ENCODE peak calls at places on chromosomes 5 and 9, in nine cellular contexts. U is NCI-H1417; P is retina; E is activated CD4-positive, alpha-beta T cell treated with anti-CD3 and anti-CD28 coated beads, Interleukin-2, amount 50 U/mL, for 1 hour; I is PC-9; S is GM04503; O is stimulated activated CD4-positive, alpha-beta T cell treated with anti-CD3 and anti-CD28 coated beads, TNF-alpha, amount 100 ng/mL, for 1 hour; K is sigmoid colon; T is GM12865. A is an unnamed sample.

GRCh38 chr5:66223637-66224036 is 79.5 kb downstream of the SREK1 start:
- DNase-seq in O (no peak), P (no peak), I (no peak), K (no peak), S (no peak), T (peak; percentile 19), U (no peak), E (no peak), A (no peak)

GRCh38 chr9:121840838-121841760 is 189.7 kb downstream of the DAB2IP start:
- DNase-seq in U (no peak), O (no peak), P (no peak), E (no peak), K (peak; percentile 42), T (peak; percentile 37), S (no peak), I (no peak), A (no peak)

GRCh38 chr9:105647595-105648349 is 14.5 kb upstream of the TAL2 start:
- DNase-seq in S (no peak), K (no peak), I (no peak), T (no peak), P (no peak), O (no peak), E (no peak), U (no peak), A (peak; percentile 87)

GRCh38 chr9:87100001-87100400 is 152.7 kb upstream of the GAS1 start:
- DNase-seq in S (no peak), P (no peak), K (no peak), E (no peak), T (no peak), O (no peak), I (no peak), U (no peak), A (no peak)

GRCh38 chr5:176899946-176900782 is 1.0 kb upstream of the HK3 start:
- DNase-seq in P (no peak), K (peak; percentile 53), E (no peak), U (no peak), T (no peak), I (no peak), O (no peak), S (no peak), A (no peak)

GRCh38 chr5:57302164-57302563 is 128.3 kb downstream of the GPBP1 start:
- DNase-seq in S (no peak), T (peak; percentile 51), K (no peak), I (peak; percentile 30), E (peak; percentile 26), U (no peak), P (no peak), O (no peak), A (no peak)

GRCh38 chr5:71883745-71884103 is 164.6 kb downstream of the CARTPT start:
- DNase-seq in T (no peak), I (no peak), U (no peak), S (no peak), E (no peak), P (no peak), K (no peak), O (no peak), A (no peak)

GRCh38 chr5:173631478-173631877 is 15.0 kb upstream of the BOD1 start:
- DNase-seq in O (no peak), S (no peak), U (no peak), P (no peak), T (no peak), E (no peak), I (no peak), K (no peak), A (no peak)

GRCh38 chr5:42636425-42636824 is 120.2 kb upstream of the CCDC152 start:
- DNase-seq in T (no peak), I (no peak), E (no peak), P (no peak), U (no peak), K (no peak), S (no peak), O (no peak), A (no peak)

GRCh38 chr9:91580136-91580535 is 156.5 kb upstream of the NFIL3 start:
- DNase-seq in E (no peak), I (no peak), S (no peak), U (no peak), K (no peak), T (no peak), O (no peak), P (no peak), A (no peak)

GRCh38 chr9:136303066-136303824 is 649 bp downstream of the CCDC187 start:
- DNase-seq in I (no peak), T (no peak), K (no peak), E (no peak), P (no peak), U (no peak), S (no peak), O (no peak), A (no peak)

GRCh38 chr5:176415240-176416122 is 858 bp downstream of the CLTB start:
- DNase-seq in O (no peak), K (peak; percentile 81), T (no peak), P (no peak), S (no peak), U (no peak), E (no peak), I (peak; percentile 82), A (no peak)